ENCODE peak calls at places on chromosomes 12 and 14, in nine cellular contexts. I is uterus; M is IMR-90; P is effector memory CD4-positive, alpha-beta T cell; K is AG04449; H is lower lobe of right lung; Q is Peyer's patch; Z is astrocyte of the spinal cord; N is ovary. T is an unnamed sample.

GRCh38 chr12:53071591-53072551 is 7.3 kb downstream of the SPRYD3 start:
- DNase-seq in H (no peak), M (peak; percentile 33), Z (no peak), N (peak; percentile 95), K (no peak), P (no peak), Q (peak; percentile 52), I (peak; percentile 95), T (no peak)

GRCh38 chr14:34035177-34035933 is 84.5 kb upstream of the EGLN3 start:
- DNase-seq in K (no peak), M (no peak), Z (no peak), Q (peak; percentile 86), H (no peak), N (no peak), I (no peak), P (no peak), T (no peak)

GRCh38 chr12:47777741-47778558 is 4.9 kb downstream of the SLC48A1 start:
- DNase-seq in N (no peak), M (no peak), P (no peak), K (no peak), H (peak; percentile 57), Q (no peak), Z (no peak), I (no peak), T (no peak)

GRCh38 chr12:9731797-9732196 is 1.1 kb downstream of the CLECL1 start:
- DNase-seq in Q (no peak), I (no peak), N (no peak), M (no peak), H (no peak), Z (no peak), P (no peak), K (no peak), T (no peak)

GRCh38 chr14:106436310-106436905 is 910.0 kb downstream of the TMEM121 start:
- DNase-seq in N (no peak), K (no peak), P (peak; percentile 69), Z (no peak), I (no peak), M (no peak), H (peak; percentile 59), Q (peak; percentile 65), T (peak; percentile 54)

GRCh38 chr12:12126551-12126950 is 55.8 kb downstream of the BCL2L14 start:
- DNase-seq in P (no peak), M (no peak), I (no peak), N (no peak), K (no peak), Q (no peak), Z (no peak), H (no peak), T (no peak)

GRCh38 chr12:103930787-103931536 is 752 bp downstream of the HSP90B1 start:
- DNase-seq in H (peak; percentile 52), I (peak; percentile 44), K (no peak), Z (peak; percentile 19), N (peak; percentile 77), M (peak; percentile 30), Q (peak; percentile 57), P (peak; percentile 2), T (no peak)

GRCh38 chr12:122062832-122063690 is 15.5 kb upstream of the MLXIP start:
- DNase-seq in I (peak; percentile 87), H (no peak), P (no peak), Z (peak; percentile 83), K (peak; percentile 61), M (peak; percentile 66), N (peak; percentile 82), Q (peak; percentile 75), T (no peak)

GRCh38 chr14:105857223-105857815 is 330.9 kb downstream of the TMEM121 start:
- DNase-seq in N (peak; percentile 13), H (peak; percentile 41), P (peak; percentile 14), Q (peak; percentile 39), M (no peak), Z (no peak), K (no peak), I (no peak), T (peak; percentile 44)

GRCh38 chr12:67759829-67760228 is 111.3 kb downstream of the DYRK2 start:
- DNase-seq in M (no peak), Q (no peak), Z (no peak), P (no peak), I (no peak), K (no peak), H (no peak), N (no peak), T (no peak)

GRCh38 chr14:37592288-37593274 is 2.5 kb downstream of the FOXA1 start:
- DNase-seq in H (no peak), K (no peak), N (no peak), Z (no peak), P (no peak), Q (peak; percentile 66), I (no peak), M (no peak), T (no peak)

GRCh38 chr12:6735448-6736191 is 11.8 kb downstream of the COPS7A start:
- DNase-seq in P (no peak), Q (peak; percentile 75), M (peak; percentile 58), K (no peak), I (peak; percentile 66), Z (peak; percentile 69), H (peak; percentile 77), N (peak; percentile 79), T (no peak)

DNA sequence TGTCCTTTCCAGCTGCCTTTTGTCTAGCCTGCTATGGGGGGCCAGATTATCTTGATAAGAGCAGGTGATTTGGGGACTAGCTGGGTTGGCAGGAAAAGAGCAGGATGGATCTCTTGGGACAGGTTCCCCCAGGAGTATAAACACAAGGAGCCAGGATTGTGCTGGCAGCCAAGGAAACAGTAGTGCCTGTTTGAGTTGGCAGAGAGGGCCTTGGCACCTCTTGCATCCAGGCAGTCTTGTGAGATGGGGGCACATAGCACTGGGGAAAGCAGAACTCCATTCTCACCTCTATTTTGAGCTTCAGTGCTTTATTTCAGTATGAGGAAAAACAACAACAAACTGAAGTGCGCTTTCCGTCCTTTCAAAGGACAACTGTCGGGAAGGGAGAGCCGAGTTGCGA is 9.4 kb upstream of the UNC119B start:
- DNase-seq in N (no peak), P (no peak), H (no peak), K (no peak), I (no peak), Q (no peak), M (no peak), Z (no peak), T (no peak)
- H3K4me3 ChIP-seq in N (no peak overlapping the region), P (no peak overlapping the region), H (no peak overlapping the region), K (no peak overlapping the region), I (no peak overlapping the region), Q (no peak overlapping the region), M (no peak overlapping the region), Z (no peak overlapping the region), T (no peak overlapping the region)

DNA sequence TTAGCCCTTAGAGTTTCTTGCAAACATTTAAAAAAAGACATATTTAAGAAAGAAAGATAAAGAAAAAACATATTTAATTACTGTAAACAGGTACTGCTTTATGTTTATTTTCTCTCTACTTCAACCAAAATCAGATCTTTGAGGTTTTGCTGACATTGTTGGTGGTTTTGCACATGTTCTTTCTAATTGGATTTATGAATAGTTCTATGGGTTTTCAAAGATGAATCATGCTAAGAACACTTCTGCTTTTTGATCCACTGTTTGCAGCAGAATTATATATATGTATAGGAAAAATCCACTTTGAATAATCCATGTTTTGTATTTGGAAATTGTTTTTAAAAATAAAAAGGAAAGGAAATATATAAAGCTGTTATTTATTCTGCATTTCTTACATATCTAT is 78.4 kb downstream of the FRMD6 start:
- DNase-seq in N (no peak), K (no peak), P (no peak), I (no peak), Z (no peak), Q (no peak), M (no peak), H (no peak), T (no peak)
- H3K4me3 ChIP-seq in N (no peak overlapping the region), K (no peak overlapping the region), P (no peak overlapping the region), I (no peak overlapping the region), Z (no peak overlapping the region), Q (no peak overlapping the region), M (no peak overlapping the region), H (no peak overlapping the region), T (no peak overlapping the region)

GRCh38 chr14:60183724-60184596 is 18.8 kb upstream of the DHRS7 start:
- DNase-seq in I (peak; percentile 38), P (peak; percentile 18), H (no peak), Q (no peak), M (peak; percentile 77), N (no peak), K (no peak), Z (peak; percentile 79), T (peak; percentile 78)
- H3K4me3 ChIP-seq in I (peak overlapping the region; percentile 28), P (peak overlapping the region; percentile 48), H (peak overlapping the region; percentile 52), Q (peak overlapping the region; percentile 27), M (peak overlapping the region; percentile 38), N (peak overlapping the region; percentile 27), K (peak overlapping the region; percentile 44), Z (peak overlapping the region; percentile 16), T (peak overlapping the region; percentile 42)

GRCh38 chr12:118318703-118319102 is 54.0 kb downstream of the TAOK3 start:
- DNase-seq in I (no peak), K (no peak), Z (no peak), H (no peak), M (no peak), Q (no peak), P (no peak), N (no peak), T (no peak)

GRCh38 chr12:118312578-118312977 is 60.1 kb downstream of the TAOK3 start:
- DNase-seq in H (no peak), M (no peak), I (no peak), N (no peak), Z (no peak), P (no peak), Q (no peak), K (no peak), T (no peak)

GRCh38 chr12:118317729-118318128 is 55.0 kb downstream of the TAOK3 start:
- DNase-seq in Z (no peak), I (no peak), N (no peak), M (no peak), H (no peak), K (no peak), Q (no peak), P (no peak), T (no peak)

GRCh38 chr12:118319627-118320026 is 53.1 kb downstream of the TAOK3 start:
- DNase-seq in M (no peak), Q (no peak), N (no peak), K (no peak), P (no peak), I (no peak), Z (no peak), H (no peak), T (no peak)

DNA sequence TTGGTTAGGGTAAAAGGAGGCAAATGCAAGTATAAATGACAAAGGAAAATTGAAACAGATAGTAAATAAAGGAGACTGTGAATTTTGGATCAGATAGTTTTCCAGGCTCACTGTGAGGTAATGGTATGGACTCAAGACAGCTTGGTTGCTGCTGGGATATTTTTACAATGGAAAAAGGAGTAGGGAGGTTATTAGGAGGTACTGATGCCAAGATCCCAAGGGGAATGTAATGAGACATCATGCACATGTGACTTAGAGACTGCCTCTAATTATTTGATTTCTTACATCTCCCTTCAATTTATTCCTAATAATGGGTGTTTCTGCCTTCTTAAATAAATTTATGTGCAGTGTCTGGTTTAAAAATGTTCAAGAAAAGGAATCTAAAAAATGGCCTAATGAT is 56.9 kb downstream of the TAOK3 start:
- DNase-seq in K (no peak), H (no peak), I (no peak), Z (no peak), P (no peak), M (no peak), Q (no peak), N (no peak), T (no peak)
- H3K4me3 ChIP-seq in K (no peak overlapping the region), H (no peak overlapping the region), I (no peak overlapping the region), Z (no peak overlapping the region), P (no peak overlapping the region), M (no peak overlapping the region), Q (no peak overlapping the region), N (no peak overlapping the region), T (no peak overlapping the region)

T was measured in CD4-positive, alpha-beta memory T cell.